ENCODE peak calls at places on chromosome 19, in four cellular contexts. One of them, this sample, is unnamed.

GRCh38 chr19:22622901-22623840 is 11.0 kb upstream of the ZNF492 start:
- DNase-seq in GM13977: no peak
- DNase-seq in thoracic aorta: no peak
- DNase-seq in AG04450: no peak
- DNase-seq in this sample: peak

GRCh38 chr19:15759962-15760565 is 22.3 kb downstream of the OR10H3 start:
- DNase-seq in GM13977: no peak
- DNase-seq in thoracic aorta: no peak
- DNase-seq in AG04450: no peak
- DNase-seq in this sample: no peak

GRCh38 chr19:53285087-53285486 is 17.6 kb upstream of the VN1R4 start:
- DNase-seq in GM13977: no peak
- DNase-seq in thoracic aorta: no peak
- DNase-seq in AG04450: no peak
- DNase-seq in this sample: no peak

GRCh38 chr19:3162418-3163229 is 15.9 kb upstream of the S1PR4 start:
- DNase-seq in GM13977: peak
- DNase-seq in thoracic aorta: no peak
- DNase-seq in AG04450: no peak
- DNase-seq in this sample: no peak

GRCh38 chr19:52099497-52100138 is 4.1 kb upstream of the ZNF841 start:
- DNase-seq in GM13977: no peak
- DNase-seq in thoracic aorta: no peak
- DNase-seq in AG04450: no peak
- DNase-seq in this sample: no peak

GRCh38 chr19:55079400-55080038 is 3.9 kb downstream of the EPS8L1 start:
- DNase-seq in GM13977: no peak
- DNase-seq in thoracic aorta: no peak
- DNase-seq in AG04450: no peak
- DNase-seq in this sample: peak

GRCh38 chr19:41945135-41945766 is 13.9 kb downstream of the RABAC1 start:
- DNase-seq in GM13977: peak
- DNase-seq in thoracic aorta: no peak
- DNase-seq in AG04450: no peak
- DNase-seq in this sample: no peak

GRCh38 chr19:41925208-41926003 is 2.8 kb downstream of the ERFL start:
- DNase-seq in GM13977: no peak
- DNase-seq in thoracic aorta: no peak
- DNase-seq in AG04450: no peak
- DNase-seq in this sample: no peak

GRCh38 chr19:20079487-20079886 is 1.7 kb downstream of the ZNF90 start:
- DNase-seq in GM13977: no peak
- DNase-seq in thoracic aorta: no peak
- DNase-seq in AG04450: no peak
- DNase-seq in this sample: no peak

GRCh38 chr19:55668603-55669348 is 6.2 kb upstream of the EPN1 start:
- DNase-seq in GM13977: no peak
- DNase-seq in thoracic aorta: no peak
- DNase-seq in AG04450: no peak
- DNase-seq in this sample: no peak

GRCh38 chr19:33241091-33241529 is 15.5 kb upstream of the SLC7A10 start:
- DNase-seq in GM13977: no peak
- DNase-seq in thoracic aorta: no peak
- DNase-seq in AG04450: no peak
- DNase-seq in this sample: no peak

GRCh38 chr19:57655443-57655842 is 13.3 kb upstream of the ZSCAN4 start:
- DNase-seq in GM13977: no peak
- DNase-seq in thoracic aorta: no peak
- DNase-seq in AG04450: no peak
- DNase-seq in this sample: no peak

GRCh38 chr19:18488838-18489626 is 32.8 kb downstream of the ELL start:
- DNase-seq in GM13977: no peak
- DNase-seq in thoracic aorta: no peak
- DNase-seq in AG04450: no peak
- DNase-seq in this sample: no peak

GRCh38 chr19:55640577-55641375 is at the start of gene ZNF580:
- DNase-seq in GM13977: peak
- DNase-seq in thoracic aorta: no peak
- DNase-seq in AG04450: no peak
- DNase-seq in this sample: peak

GRCh38 chr19:58217607-58218391 is 10.9 kb upstream of the ZNF544 start:
- DNase-seq in GM13977: no peak
- DNase-seq in thoracic aorta: no peak
- DNase-seq in AG04450: no peak
- DNase-seq in this sample: no peak

GRCh38 chr19:33293255-33294057 is 8.9 kb downstream of the CEBPA start:
- DNase-seq in GM13977: no peak
- DNase-seq in thoracic aorta: no peak
- DNase-seq in AG04450: peak
- DNase-seq in this sample: no peak

GRCh38 chr19:40524655-40525054 is 52.0 kb upstream of the SHKBP1 start:
- DNase-seq in GM13977: no peak
- DNase-seq in thoracic aorta: no peak
- DNase-seq in AG04450: no peak
- DNase-seq in this sample: no peak

GRCh38 chr19:11201791-11202190 is 4.4 kb upstream of the KANK2 start:
- DNase-seq in GM13977: no peak
- DNase-seq in thoracic aorta: no peak
- DNase-seq in AG04450: no peak
- DNase-seq in this sample: no peak

GRCh38 chr19:10644351-10645007 is 9.7 kb upstream of the ILF3 start:
- DNase-seq in GM13977: peak
- DNase-seq in thoracic aorta: peak
- DNase-seq in AG04450: peak
- DNase-seq in this sample: peak

GRCh38 chr19:33458807-33459206 is 62.8 kb downstream of the PEPD start:
- DNase-seq in GM13977: no peak
- DNase-seq in thoracic aorta: no peak
- DNase-seq in AG04450: no peak
- DNase-seq in this sample: peak

GRCh38 chr19:13887529-13887928 is 10.6 kb downstream of the NANOS3 start:
- DNase-seq in GM13977: no peak
- DNase-seq in thoracic aorta: no peak
- DNase-seq in AG04450: no peak
- DNase-seq in this sample: no peak

GRCh38 chr19:611506-611869 is 21.8 kb downstream of the HCN2 start:
- DNase-seq in GM13977: no peak
- DNase-seq in thoracic aorta: no peak
- DNase-seq in AG04450: peak
- DNase-seq in this sample: no peak

GRCh38 chr19:18700501-18701249 is 17.2 kb downstream of the CRTC1 start:
- DNase-seq in GM13977: peak
- DNase-seq in thoracic aorta: no peak
- DNase-seq in AG04450: no peak
- DNase-seq in this sample: no peak

GRCh38 chr19:45446295-45446694 is 21.5 kb upstream of the FOSB start:
- DNase-seq in GM13977: peak
- DNase-seq in thoracic aorta: no peak
- DNase-seq in AG04450: no peak
- DNase-seq in this sample: no peak

GRCh38 chr19:1266116-1266817 is 2.9 kb upstream of the CIRBP start:
- DNase-seq in GM13977: peak
- DNase-seq in thoracic aorta: no peak
- DNase-seq in AG04450: no peak
- DNase-seq in this sample: peak

GRCh38 chr19:13764101-13764807 is at the start of gene MRI1:
- DNase-seq in GM13977: peak
- DNase-seq in thoracic aorta: peak
- DNase-seq in AG04450: no peak
- DNase-seq in this sample: no peak

GRCh38 chr19:2084993-2085720 is 11.0 kb downstream of the MOB3A start:
- DNase-seq in GM13977: peak
- DNase-seq in thoracic aorta: no peak
- DNase-seq in AG04450: no peak
- DNase-seq in this sample: no peak

GRCh38 chr19:1249298-1249989 is 1.1 kb downstream of the MIDN start:
- DNase-seq in GM13977: peak
- DNase-seq in thoracic aorta: peak
- DNase-seq in AG04450: peak
- DNase-seq in this sample: peak

GRCh38 chr19:1155352-1156304 is 18.4 kb downstream of the SBNO2 start:
- DNase-seq in GM13977: no peak
- DNase-seq in thoracic aorta: no peak
- DNase-seq in AG04450: no peak
- DNase-seq in this sample: no peak

GRCh38 chr19:2952953-2953481 is 8.2 kb upstream of the ZNF77 start:
- DNase-seq in GM13977: no peak
- DNase-seq in thoracic aorta: no peak
- DNase-seq in AG04450: no peak
- DNase-seq in this sample: no peak

GRCh38 chr19:16801599-16801998 is 27.6 kb upstream of the SIN3B start:
- DNase-seq in GM13977: no peak
- DNase-seq in thoracic aorta: no peak
- DNase-seq in AG04450: no peak
- DNase-seq in this sample: no peak

DNA sequence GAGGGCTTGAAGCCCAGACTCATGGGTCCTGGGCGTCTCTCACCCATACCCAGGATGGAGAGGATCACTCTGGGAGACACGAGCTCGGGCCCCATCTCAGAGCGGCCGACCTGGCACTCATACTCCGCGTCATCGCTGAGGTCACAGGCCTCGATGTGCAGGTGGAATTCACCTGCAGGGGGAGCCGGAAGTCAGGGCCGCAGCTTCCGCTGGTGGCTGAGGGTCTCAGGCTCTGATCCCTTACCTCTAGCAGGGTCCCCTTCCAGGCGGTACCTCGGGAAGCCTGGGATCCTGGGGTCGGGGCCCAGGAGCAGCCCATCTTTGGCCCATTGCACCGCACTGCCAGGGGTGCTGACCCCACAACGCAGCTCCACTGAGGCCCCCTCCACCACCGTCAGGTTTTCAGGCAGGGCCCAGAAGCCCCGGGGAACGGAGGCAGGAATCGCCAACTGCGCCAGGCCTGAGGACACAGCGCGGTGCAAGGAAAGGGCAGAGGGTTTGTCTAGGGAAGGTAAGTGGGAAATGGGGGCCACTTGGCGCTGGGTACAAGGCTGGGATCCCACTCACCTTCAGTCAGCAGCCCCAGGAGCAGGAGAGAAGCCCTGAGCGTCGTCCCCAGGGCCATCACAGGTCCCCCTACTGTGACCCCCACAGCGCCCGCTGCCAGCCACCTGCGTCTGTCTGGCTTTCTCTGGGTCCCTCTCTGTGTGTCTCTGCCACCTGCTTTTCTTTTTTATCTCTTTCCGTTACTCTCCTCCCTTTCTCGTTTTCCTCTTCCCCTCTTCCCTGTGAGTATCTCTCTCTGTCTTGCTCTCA is 883 bp downstream of the NPHS1 start:
- DNase-seq in GM13977: no peak
- DNase-seq in thoracic aorta: no peak
- DNase-seq in AG04450: no peak
- DNase-seq in this sample: no peak
- TF ChIP-seq CTCF in GM13977: peak
- TF ChIP-seq CTCF in thoracic aorta: no peak
- TF ChIP-seq CTCF in AG04450: no peak
- TF ChIP-seq CTCF in this sample: peak

GRCh38 chr19:37905936-37906867 is at the start of gene WDR87:
- DNase-seq in GM13977: peak
- DNase-seq in thoracic aorta: no peak
- DNase-seq in AG04450: no peak
- DNase-seq in this sample: no peak
- TF ChIP-seq CTCF in GM13977: no peak
- TF ChIP-seq CTCF in thoracic aorta: no peak
- TF ChIP-seq CTCF in AG04450: no peak
- TF ChIP-seq CTCF in this sample: peak

DNA sequence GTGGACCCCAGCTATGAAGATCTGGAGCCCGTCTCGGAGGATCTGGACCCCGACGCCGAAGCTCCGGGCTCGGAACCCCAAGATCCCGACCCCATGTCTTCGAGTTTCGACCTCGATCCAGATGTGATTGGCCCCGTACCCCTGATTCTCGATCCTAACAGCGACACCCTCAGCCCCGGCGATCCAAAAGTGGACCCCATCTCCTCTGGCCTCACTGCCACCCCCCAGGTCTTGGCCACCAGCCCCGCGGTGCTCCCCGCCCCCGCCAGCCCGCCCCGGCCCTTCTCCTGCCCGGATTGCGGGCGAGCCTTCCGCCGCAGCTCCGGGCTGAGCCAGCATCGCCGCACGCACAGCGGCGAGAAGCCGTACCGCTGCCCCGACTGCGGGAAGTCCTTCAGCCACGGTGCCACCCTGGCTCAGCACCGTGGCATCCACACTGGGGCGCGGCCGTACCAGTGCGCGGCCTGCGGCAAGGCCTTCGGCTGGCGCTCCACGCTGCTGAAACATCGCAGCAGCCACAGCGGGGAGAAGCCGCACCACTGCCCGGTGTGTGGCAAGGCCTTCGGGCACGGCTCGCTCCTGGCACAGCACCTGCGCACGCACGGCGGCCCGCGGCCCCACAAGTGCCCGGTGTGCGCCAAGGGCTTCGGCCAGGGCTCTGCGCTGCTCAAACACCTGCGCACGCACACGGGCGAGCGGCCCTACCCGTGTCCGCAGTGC is 2.9 kb upstream of the MCOLN1 start:
- DNase-seq in GM13977: no peak
- DNase-seq in thoracic aorta: no peak
- DNase-seq in AG04450: no peak
- DNase-seq in this sample: no peak
- TF ChIP-seq CTCF in GM13977: no peak
- TF ChIP-seq CTCF in thoracic aorta: no peak
- TF ChIP-seq CTCF in AG04450: no peak
- TF ChIP-seq CTCF in this sample: no peak

GRCh38 chr19:48169974-48170803 is at the start of the genes LIG1 and ZSWIM9:
- DNase-seq in GM13977: peak
- DNase-seq in thoracic aorta: peak
- DNase-seq in AG04450: peak
- DNase-seq in this sample: peak
- TF ChIP-seq CTCF in GM13977: peak
- TF ChIP-seq CTCF in thoracic aorta: no peak
- TF ChIP-seq CTCF in AG04450: peak
- TF ChIP-seq CTCF in this sample: peak

GRCh38 chr19:5369304-5369703 is 28.7 kb upstream of the PTPRS start:
- DNase-seq in GM13977: no peak
- DNase-seq in thoracic aorta: no peak
- DNase-seq in AG04450: no peak
- DNase-seq in this sample: no peak
- TF ChIP-seq CTCF in GM13977: no peak
- TF ChIP-seq CTCF in thoracic aorta: no peak
- TF ChIP-seq CTCF in AG04450: no peak
- TF ChIP-seq CTCF in this sample: no peak

DNA sequence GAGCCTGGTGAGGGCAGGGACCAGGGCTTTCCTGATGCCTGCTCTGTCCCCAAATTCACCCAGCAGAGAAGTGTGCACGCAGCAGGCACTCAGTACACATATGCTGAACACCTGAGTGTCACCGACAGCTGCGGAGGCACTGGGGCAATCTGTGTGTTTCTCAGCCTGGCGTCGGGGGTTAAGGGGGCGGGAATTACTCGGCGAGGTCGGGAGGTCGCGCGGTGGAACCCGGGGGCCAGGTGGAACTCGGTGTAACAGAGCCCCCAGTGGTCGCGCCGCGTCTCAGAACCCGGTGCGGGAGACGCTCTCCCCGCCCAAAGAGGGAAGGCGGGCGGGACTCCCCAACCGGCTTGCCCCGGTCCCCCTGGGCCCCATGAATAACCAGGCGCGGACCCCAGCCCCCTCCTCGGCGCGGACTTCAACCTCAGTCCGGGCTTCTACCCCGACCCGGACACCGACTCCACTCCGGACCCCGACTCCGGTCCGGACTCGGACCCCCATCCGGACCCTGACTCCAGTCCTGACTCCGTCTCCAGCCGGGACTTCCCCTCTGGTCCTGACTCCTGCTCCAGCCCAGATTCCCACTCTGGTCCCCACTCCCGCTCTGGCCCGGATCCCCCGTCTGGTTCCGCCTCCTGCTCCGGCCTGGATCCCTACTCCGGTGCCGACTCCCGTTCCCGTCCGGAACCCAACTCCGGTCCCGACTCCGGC is at the start of gene SELENOV:
- DNase-seq in GM13977: no peak
- DNase-seq in thoracic aorta: no peak
- DNase-seq in AG04450: no peak
- DNase-seq in this sample: no peak
- TF ChIP-seq CTCF in GM13977: no peak
- TF ChIP-seq CTCF in thoracic aorta: no peak
- TF ChIP-seq CTCF in AG04450: no peak
- TF ChIP-seq CTCF in this sample: no peak